ENCODE peak calls at places on chromosomes 6 and 20, in ten cellular contexts. L, J, P, U, V, T, F, H, Y and N are unnamed samples.

GRCh38 chr6:119985952-119986736 is 636.6 kb upstream of the MAN1A1 start:
- DNase-seq in V (no peak), U (no peak), P (no peak), T (no peak), H (no peak), J (no peak), F (no peak), Y (no peak), L (no peak), N (no peak)

GRCh38 chr6:160999508-160999907 is 7.9 kb downstream of the MAP3K4 start:
- DNase-seq in P (no peak), J (no peak), H (no peak), L (no peak), U (no peak), V (no peak), F (no peak), T (no peak), Y (no peak), N (no peak)

GRCh38 chr6:79601020-79601609 is 30.0 kb upstream of the SH3BGRL2 start:
- DNase-seq in T (no peak), Y (no peak), P (no peak), H (no peak), V (peak; percentile 14), F (no peak), U (no peak), J (no peak), L (no peak), N (no peak)

GRCh38 chr6:73452107-73452461 is at the start of gene CGAS:
- DNase-seq in V (peak; percentile 35), T (peak; percentile 67), L (no peak), U (peak; percentile 69), H (no peak), J (peak; percentile 69), P (peak; percentile 69), Y (peak; percentile 85), F (peak; percentile 69), N (peak; percentile 76)

GRCh38 chr6:32047084-32047478 is 8.9 kb downstream of the CYP21A2 start:
- DNase-seq in H (no peak), J (no peak), F (peak; percentile 35), T (no peak), L (no peak), Y (peak; percentile 82), U (no peak), V (no peak), P (no peak), N (no peak)

GRCh38 chr6:105204331-105204730 is 24.5 kb upstream of the POPDC3 start:
- DNase-seq in F (no peak), H (no peak), P (no peak), T (no peak), U (no peak), L (no peak), J (no peak), V (no peak), Y (no peak), N (no peak)

GRCh38 chr20:21353236-21353635 is 44.1 kb downstream of the NKX2-4 start:
- DNase-seq in V (no peak), H (no peak), F (no peak), L (no peak), T (no peak), Y (no peak), J (no peak), U (no peak), P (no peak), N (no peak)

GRCh38 chr6:135334169-135334568 is 153.1 kb downstream of the MYB start:
- DNase-seq in U (no peak), H (no peak), P (no peak), F (no peak), Y (no peak), L (no peak), T (no peak), V (no peak), J (no peak), N (no peak)

GRCh38 chr20:53803492-53804155 is 210.0 kb upstream of the ZNF217 start:
- DNase-seq in F (no peak), J (no peak), U (no peak), L (no peak), P (no peak), H (no peak), Y (no peak), V (no peak), T (no peak), N (no peak)

GRCh38 chr20:51400051-51400926 is 142.2 kb downstream of the NFATC2 start:
- DNase-seq in T (peak; percentile 88), L (no peak), V (no peak), U (peak; percentile 52), P (peak; percentile 61), F (no peak), H (no peak), Y (no peak), J (peak; percentile 57), N (peak; percentile 65)

GRCh38 chr6:106609699-106610098 is 19.6 kb downstream of the RTN4IP1 start:
- DNase-seq in H (no peak), J (no peak), V (no peak), L (peak; percentile 38), F (peak; percentile 25), U (no peak), T (peak; percentile 50), Y (no peak), P (no peak), N (no peak)

GRCh38 chr20:60786686-60787217 is 465.3 kb upstream of the CDH4 start:
- DNase-seq in H (no peak), V (no peak), U (no peak), F (no peak), Y (no peak), L (no peak), P (no peak), T (no peak), J (no peak), N (no peak)

GRCh38 chr20:43383026-43383795 is 74.5 kb upstream of the SRSF6 start:
- DNase-seq in L (no peak), Y (peak; percentile 47), F (no peak), V (no peak), J (no peak), U (no peak), T (no peak), H (no peak), P (no peak), N (no peak)

GRCh38 chr6:85920782-85921181 is 278.1 kb upstream of the SYNCRIP start:
- DNase-seq in L (peak; percentile 29), J (no peak), T (no peak), F (no peak), H (no peak), U (no peak), P (no peak), V (no peak), Y (no peak), N (no peak)

GRCh38 chr20:51995551-51995951 is 193.2 kb upstream of the SALL4 start:
- DNase-seq in H (no peak), Y (no peak), T (no peak), J (no peak), L (no peak), U (no peak), P (no peak), F (no peak), V (no peak), N (no peak)

GRCh38 chr6:166112580-166112979 is 55.1 kb downstream of the TBXT start:
- DNase-seq in L (no peak), J (no peak), P (no peak), V (peak; percentile 86), Y (no peak), U (no peak), T (no peak), F (no peak), H (no peak), N (no peak)

GRCh38 chr6:123208111-123208510 is 212.1 kb downstream of the CLVS2 start:
- DNase-seq in J (no peak), V (no peak), F (no peak), L (no peak), T (no peak), H (no peak), Y (no peak), P (no peak), U (no peak), N (no peak)

GRCh38 chr6:18413320-18413830 is 26.2 kb downstream of the RNF144B start:
- DNase-seq in H (no peak), P (no peak), J (no peak), Y (no peak), T (no peak), F (no peak), V (no peak), U (no peak), L (no peak), N (no peak)

GRCh38 chr6:81892911-81893310 is 140.4 kb upstream of the TENT5A start:
- DNase-seq in H (no peak), P (no peak), J (no peak), V (no peak), U (no peak), F (no peak), T (no peak), L (no peak), Y (no peak), N (no peak)

GRCh38 chr20:47490795-47491194 is 10.9 kb upstream of the NCOA3 start:
- DNase-seq in H (no peak), V (no peak), F (no peak), L (no peak), Y (no peak), T (no peak), P (no peak), J (no peak), U (no peak), N (no peak)

GRCh38 chr20:2738734-2739398 is 46.3 kb downstream of the EBF4 start:
- DNase-seq in U (no peak), T (no peak), V (no peak), F (no peak), H (no peak), J (no peak), Y (no peak), P (no peak), L (no peak), N (no peak)

GRCh38 chr20:9884061-9884460 is 45.2 kb upstream of the PAK5 start:
- DNase-seq in F (no peak), U (no peak), P (no peak), T (no peak), H (no peak), V (no peak), L (peak; percentile 7), Y (no peak), J (no peak), N (no peak)

GRCh38 chr6:43772571-43773049 is 2.6 kb downstream of the VEGFA start:
- DNase-seq in Y (peak; percentile 49), T (no peak), H (no peak), J (no peak), L (no peak), U (no peak), P (no peak), F (no peak), V (no peak), N (no peak)

GRCh38 chr20:53080969-53081871 is 109.1 kb downstream of the TSHZ2 start:
- DNase-seq in J (no peak), U (no peak), F (no peak), V (no peak), H (no peak), Y (no peak), P (no peak), T (no peak), L (no peak), N (no peak)

GRCh38 chr6:170284866-170285469 is 5.9 kb downstream of the DLL1 start:
- DNase-seq in V (no peak), L (no peak), U (no peak), T (no peak), J (no peak), Y (no peak), F (peak; percentile 12), P (no peak), H (no peak), N (no peak)

GRCh38 chr6:154488802-154489437 is 21.6 kb downstream of the CNKSR3 start:
- DNase-seq in V (no peak), J (no peak), P (no peak), U (no peak), T (no peak), F (no peak), H (no peak), Y (no peak), L (no peak), N (no peak)

GRCh38 chr6:135995160-135995898 is 143.8 kb downstream of the PDE7B start:
- DNase-seq in H (no peak), J (no peak), P (no peak), V (no peak), Y (no peak), U (no peak), T (no peak), F (no peak), L (no peak), N (no peak)

GRCh38 chr20:56418385-56418861 is 6.4 kb downstream of the CASS4 start:
- DNase-seq in L (no peak), U (no peak), F (no peak), V (no peak), J (no peak), T (no peak), Y (no peak), H (no peak), P (no peak), N (no peak)